ENCODE peak calls at places on chromosome 17, in eight cellular contexts. U is endodermal cell, V is HCT116, A is mesendoderm, B is GM23248, G is H9, Y is neural progenitor cell, W is mammary epithelial cell. K is an unnamed sample.

GRCh38 chr17:47188266-47188665 is 829 bp downstream of the CDC27 start:
- DNase-seq in A (peak; percentile 28), G (no peak), U (peak; percentile 51), V (no peak), W (peak; percentile 39), B (peak; percentile 72), Y (no peak), K (no peak)

GRCh38 chr17:2400877-2401425 is at the start of gene MNT:
- DNase-seq in B (peak; percentile 97), V (peak; percentile 82), G (peak; percentile 98), A (peak; percentile 97), U (peak; percentile 99), W (peak; percentile 95), Y (peak; percentile 97), K (peak; percentile 99)

GRCh38 chr17:17626151-17626805 is 34.8 kb upstream of the PEMT start:
- DNase-seq in U (peak; percentile 95), B (no peak), W (no peak), G (peak; percentile 89), A (peak; percentile 63), V (no peak), Y (peak; percentile 71), K (no peak)

GRCh38 chr17:2212328-2212981 is 91.1 kb downstream of the SMG6 start:
- DNase-seq in V (no peak), A (no peak), B (peak; percentile 93), U (no peak), W (no peak), Y (no peak), G (no peak), K (no peak)

GRCh38 chr17:45299311-45299710 is 17.5 kb downstream of the MAP3K14 start:
- DNase-seq in W (no peak), Y (peak; percentile 29), B (no peak), G (no peak), V (no peak), A (no peak), U (no peak), K (peak; percentile 31)

GRCh38 chr17:57284984-57285646 is 28.8 kb downstream of the MSI2 start:
- DNase-seq in U (peak; percentile 67), B (no peak), W (no peak), Y (peak; percentile 46), G (no peak), A (peak; percentile 43), V (no peak), K (no peak)

GRCh38 chr17:72446525-72447250 is 325.9 kb downstream of the SOX9 start:
- DNase-seq in B (no peak), U (no peak), Y (no peak), V (no peak), G (no peak), A (no peak), W (no peak), K (no peak)

GRCh38 chr17:67431210-67432015 is 54.3 kb downstream of the PITPNC1 start:
- DNase-seq in W (peak; percentile 92), V (peak; percentile 76), U (no peak), A (peak; percentile 69), Y (no peak), B (peak; percentile 91), G (no peak), K (no peak)

GRCh38 chr17:18040287-18040858 is 1.2 kb downstream of the GID4 start:
- DNase-seq in G (no peak), W (no peak), U (peak; percentile 80), B (peak; percentile 35), Y (peak; percentile 43), V (no peak), A (no peak), K (no peak)

GRCh38 chr17:65183736-65184135 is 46.6 kb downstream of the RGS9 start:
- DNase-seq in B (peak; percentile 55), Y (peak; percentile 76), G (peak; percentile 89), W (no peak), U (peak; percentile 94), V (no peak), A (peak; percentile 98), K (no peak)

GRCh38 chr17:28623696-28624095 is 9.7 kb upstream of the RSKR start:
- DNase-seq in V (no peak), B (no peak), A (no peak), G (no peak), Y (no peak), U (no peak), W (no peak), K (no peak)

GRCh38 chr17:14098246-14098645 is 28.9 kb downstream of the COX10 start:
- DNase-seq in Y (no peak), B (no peak), A (peak; percentile 40), W (peak; percentile 46), U (no peak), V (no peak), G (no peak), K (no peak)

GRCh38 chr17:28252436-28252835 is 66.6 kb upstream of the TMEM97 start:
- DNase-seq in G (no peak), U (no peak), Y (no peak), W (peak; percentile 83), V (no peak), B (peak; percentile 92), A (no peak), K (no peak)

GRCh38 chr17:81513669-81514484 is 1.3 kb upstream of the ACTG1 start:
- DNase-seq in V (no peak), B (peak; percentile 94), W (peak; percentile 77), Y (peak; percentile 85), G (peak; percentile 83), U (peak; percentile 92), A (peak; percentile 85), K (peak; percentile 94)

GRCh38 chr17:28405632-28406477 is at the start of gene SLC46A1:
- DNase-seq in A (peak; percentile 78), V (no peak), U (peak; percentile 95), W (peak; percentile 23), B (peak; percentile 67), Y (peak; percentile 68), G (peak; percentile 89), K (peak; percentile 82)

GRCh38 chr17:13429201-13429600 is 172.5 kb downstream of the HS3ST3A1 start:
- DNase-seq in Y (no peak), B (peak; percentile 96), A (peak; percentile 12), G (no peak), V (no peak), W (peak; percentile 14), U (no peak), K (no peak)

GRCh38 chr17:51238253-51238887 is 21.5 kb downstream of the MBTD1 start:
- DNase-seq in U (no peak), B (no peak), A (no peak), V (no peak), W (no peak), G (no peak), Y (no peak), K (no peak)

GRCh38 chr17:83203073-83203471 is 123.7 kb downstream of the METRNL start:
- DNase-seq in B (peak; percentile 99), W (peak; percentile 38), U (no peak), V (no peak), Y (no peak), G (no peak), A (no peak), K (peak; percentile 87)

DNA sequence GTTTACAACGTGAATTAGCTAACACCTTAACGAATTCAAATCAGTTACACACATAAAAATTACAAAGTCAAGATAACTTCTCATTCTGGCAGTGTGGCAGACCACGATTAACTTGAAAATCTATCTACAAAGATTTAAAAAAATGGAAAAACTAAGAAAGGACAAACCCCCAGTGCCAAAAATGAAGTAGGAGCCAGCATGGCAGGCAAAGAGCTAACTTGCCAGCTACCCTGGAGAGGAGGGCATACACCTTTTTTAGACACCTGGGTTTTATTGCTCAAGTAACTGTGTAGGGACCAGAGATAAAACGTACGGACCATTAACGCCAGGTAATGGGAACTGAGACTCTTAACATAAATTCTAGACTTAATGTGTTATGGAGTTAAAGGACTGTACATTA is 2.5 kb downstream of the TAF15 start:
- DNase-seq in W (no peak), A (no peak), B (no peak), U (no peak), V (no peak), Y (no peak), G (no peak), K (no peak)
- H3K9ac ChIP-seq in W (no peak overlapping the region), A (no peak overlapping the region), B (peak overlapping the region; percentile 96), U (no peak overlapping the region), V (no peak overlapping the region), Y (no peak overlapping the region), G (no peak overlapping the region), K (peak overlapping the region; percentile 29)

GRCh38 chr17:60388742-60389141 is 3.2 kb downstream of the USP32 start:
- DNase-seq in A (peak; percentile 47), W (no peak), U (no peak), B (no peak), Y (no peak), G (no peak), V (no peak), K (no peak)

GRCh38 chr17:60383379-60383778 is 8.6 kb downstream of the USP32 start:
- DNase-seq in V (no peak), A (no peak), W (no peak), G (no peak), B (no peak), Y (no peak), U (no peak), K (no peak)

GRCh38 chr17:60387666-60388065 is 4.3 kb downstream of the USP32 start:
- DNase-seq in U (no peak), Y (no peak), G (no peak), V (no peak), A (no peak), W (no peak), B (no peak), K (no peak)

GRCh38 chr17:60386137-60386395 is 5.9 kb downstream of the USP32 start:
- DNase-seq in B (peak; percentile 8), A (no peak), Y (no peak), W (no peak), G (no peak), U (no peak), V (no peak), K (no peak)

DNA sequence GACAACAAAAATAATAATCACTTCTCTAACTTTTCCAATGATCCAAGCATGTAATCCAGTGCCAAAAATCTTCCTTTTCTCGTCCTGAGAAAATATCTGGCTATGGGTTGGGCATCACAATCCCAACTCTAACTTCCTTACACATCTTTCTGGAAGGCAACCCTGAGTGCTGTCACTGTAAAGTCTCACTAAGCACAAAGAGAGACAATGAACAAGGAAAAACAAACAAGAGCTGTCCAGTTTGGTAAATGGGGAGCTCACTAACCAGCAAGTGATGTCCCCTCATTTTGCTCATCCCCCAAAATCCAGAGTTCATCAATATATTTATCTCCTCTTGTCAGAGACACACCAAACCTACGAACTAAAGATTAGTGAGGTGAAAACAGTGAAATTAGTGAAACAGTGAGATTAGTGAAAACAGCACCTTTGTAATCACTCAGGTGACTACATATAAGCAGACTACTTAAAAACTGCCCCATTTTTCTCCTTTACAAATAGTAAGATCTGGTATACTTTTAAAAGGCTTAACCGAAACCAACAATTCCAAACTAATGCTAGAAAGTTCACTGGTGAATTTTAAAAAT is 5.4 kb downstream of the USP32 start:
- DNase-seq in A (no peak), G (no peak), U (no peak), W (no peak), B (peak; percentile 7), Y (peak; percentile 20), V (no peak), K (no peak)
- H3K9ac ChIP-seq in A (peak overlapping the region; percentile 12), G (peak overlapping the region; percentile 50), U (no peak overlapping the region), W (no peak overlapping the region), B (no peak overlapping the region), Y (no peak overlapping the region), V (no peak overlapping the region), K (no peak overlapping the region)

GRCh38 chr17:48522990-48523389 is 7.8 kb downstream of the HOXB1 start:
- DNase-seq in W (no peak), A (no peak), G (no peak), U (no peak), Y (no peak), B (peak; percentile 41), V (no peak), K (no peak)
- H3K9ac ChIP-seq in W (no peak overlapping the region), A (no peak overlapping the region), G (no peak overlapping the region), U (no peak overlapping the region), Y (no peak overlapping the region), B (no peak overlapping the region), V (no peak overlapping the region), K (no peak overlapping the region)

GRCh38 chr17:75285123-75285522 is 4.1 kb downstream of the SLC25A19 start:
- DNase-seq in W (no peak), U (no peak), B (no peak), Y (no peak), A (no peak), V (no peak), G (no peak), K (no peak)
- H3K9ac ChIP-seq in W (no peak overlapping the region), U (no peak overlapping the region), B (no peak overlapping the region), Y (no peak overlapping the region), A (no peak overlapping the region), V (no peak overlapping the region), G (no peak overlapping the region), K (no peak overlapping the region)